ENCODE peak calls at places on chromosomes 7 and 10, in six cellular contexts. J is activated naive CD4-positive, alpha-beta T cell treated with anti-CD3 and anti-CD28 coated beads for 36 hours; X is activated CD4-positive, alpha-beta T cell treated with anti-CD3 and anti-CD28 coated beads, Interleukin-2, amount 50 U/mL, for 1 hour; G is T1000; O is NCI-H1436; R is HFFc6. D is an unnamed sample.

GRCh38 chr10:132442636-132443035 is 45.6 kb downstream of the PWWP2B start:
- DNase-seq in R (no peak), J (no peak), O (no peak), G (no peak), X (no peak), D (no peak)

GRCh38 chr10:63388421-63389031 is 77.3 kb downstream of the JMJD1C start:
- DNase-seq in G (no peak), R (no peak), X (no peak), J (no peak), O (no peak), D (no peak)

GRCh38 chr7:366171-366916 is 76.4 kb downstream of the FOXL3 start:
- DNase-seq in G (no peak), J (no peak), R (no peak), O (no peak), X (no peak), D (no peak)

GRCh38 chr10:4351723-4352565 is 474.1 kb upstream of the AKR1E2 start:
- DNase-seq in X (no peak), R (peak; percentile 24), O (no peak), J (no peak), G (no peak), D (peak; percentile 11)

GRCh38 chr10:29496341-29497162 is 138.2 kb downstream of the SVIL start:
- DNase-seq in R (peak; percentile 65), J (peak; percentile 75), O (peak; percentile 51), G (peak; percentile 55), X (peak; percentile 62), D (peak; percentile 33)

GRCh38 chr10:485776-486572 is 203.5 kb downstream of the DIP2C start:
- DNase-seq in J (no peak), G (no peak), O (no peak), X (no peak), R (no peak), D (no peak)

GRCh38 chr7:157907998-157908782 is 571.4 kb downstream of the DNAJB6 start:
- DNase-seq in X (no peak), G (no peak), J (no peak), O (no peak), R (no peak), D (no peak)

GRCh38 chr10:31650010-31650409 is 278.6 kb downstream of the ARHGAP12 start:
- DNase-seq in X (no peak), G (peak; percentile 61), R (peak; percentile 83), O (no peak), J (no peak), D (peak; percentile 83)

GRCh38 chr10:132331259-132331955 is 586 bp upstream of the LRRC27 start:
- DNase-seq in G (no peak), O (no peak), J (no peak), X (no peak), R (no peak), D (no peak)

GRCh38 chr10:1347962-1348772 is 292.0 kb downstream of the WDR37 start:
- DNase-seq in R (no peak), G (no peak), J (no peak), O (no peak), X (no peak), D (no peak)

GRCh38 chr10:13891542-13892431 is 305.0 kb downstream of the PRPF18 start:
- DNase-seq in J (peak; percentile 10), O (no peak), R (no peak), X (no peak), G (no peak), D (no peak)

GRCh38 chr7:64183126-64183742 is 23.8 kb upstream of the ZNF735 start:
- DNase-seq in J (peak; percentile 51), R (no peak), O (no peak), G (no peak), X (peak; percentile 43), D (no peak)

GRCh38 chr7:131935180-131935579 is 378.8 kb upstream of the PODXL start:
- DNase-seq in X (no peak), O (no peak), G (no peak), J (no peak), R (no peak), D (no peak)

GRCh38 chr7:156752371-156753297 is 112.1 kb downstream of the RNF32 start:
- DNase-seq in O (no peak), X (no peak), G (no peak), J (no peak), R (no peak), D (no peak)

GRCh38 chr7:7869036-7869435 is 99.6 kb upstream of the GLCCI1 start:
- DNase-seq in J (no peak), O (no peak), R (no peak), G (no peak), X (no peak), D (no peak)

GRCh38 chr7:37832194-37832593 is 16.2 kb upstream of the NME8 start:
- DNase-seq in O (no peak), J (peak; percentile 23), R (no peak), G (no peak), X (no peak), D (peak; percentile 87)

GRCh38 chr10:126140746-126141273 is 244.4 kb downstream of the FANK1 start:
- DNase-seq in G (no peak), J (no peak), X (no peak), O (no peak), R (no peak), D (no peak)

GRCh38 chr7:53988376-53988775 is 553.8 kb upstream of the VSTM2A start:
- DNase-seq in G (no peak), R (no peak), X (no peak), O (no peak), J (no peak), D (no peak)

GRCh38 chr7:131957338-131958025 is 401.1 kb upstream of the PODXL start:
- DNase-seq in O (no peak), J (no peak), G (no peak), R (no peak), X (no peak), D (no peak)

GRCh38 chr10:20976891-20977684 is 80.0 kb upstream of the NEBL start:
- DNase-seq in R (no peak), G (no peak), X (no peak), J (no peak), O (no peak), D (no peak)

GRCh38 chr7:32051128-32051527 is 19.1 kb downstream of the PDE1C start:
- DNase-seq in G (no peak), O (no peak), R (no peak), X (no peak), J (no peak), D (no peak)